ENCODE peak calls at places on chromosomes 2 and 18, in five cellular contexts. One of them, this sample, is unnamed.

GRCh38 chr18:23938046-23938756 is 76.4 kb upstream of the TTC39C start:
- DNase-seq in caudate nucleus: no peak
- DNase-seq in amniotic stem cell: no peak
- DNase-seq in T follicular helper cell: no peak
- DNase-seq in right lobe of liver: no peak
- DNase-seq in this sample: no peak

GRCh38 chr18:69265661-69266060 is 135.0 kb upstream of the DOK6 start:
- DNase-seq in caudate nucleus: no peak
- DNase-seq in amniotic stem cell: no peak
- DNase-seq in T follicular helper cell: no peak
- DNase-seq in right lobe of liver: no peak
- DNase-seq in this sample: no peak

GRCh38 chr2:188272121-188272520 is 19.6 kb upstream of the GULP1 start:
- DNase-seq in caudate nucleus: no peak
- DNase-seq in amniotic stem cell: no peak
- DNase-seq in T follicular helper cell: no peak
- DNase-seq in right lobe of liver: no peak
- DNase-seq in this sample: no peak

GRCh38 chr2:133418671-133419070 is 149.6 kb downstream of the NCKAP5 start:
- DNase-seq in caudate nucleus: no peak
- DNase-seq in amniotic stem cell: no peak
- DNase-seq in T follicular helper cell: no peak
- DNase-seq in right lobe of liver: no peak
- DNase-seq in this sample: no peak

GRCh38 chr18:44051088-44051487 is 629.6 kb upstream of the SETBP1 start:
- DNase-seq in caudate nucleus: no peak
- DNase-seq in amniotic stem cell: no peak
- DNase-seq in T follicular helper cell: no peak
- DNase-seq in right lobe of liver: no peak
- DNase-seq in this sample: no peak

GRCh38 chr2:3238951-3239841 is 138.4 kb downstream of the EIPR1 start:
- DNase-seq in caudate nucleus: no peak
- DNase-seq in amniotic stem cell: no peak
- DNase-seq in T follicular helper cell: no peak
- DNase-seq in right lobe of liver: no peak
- DNase-seq in this sample: no peak

GRCh38 chr2:200509608-200510433 is at the start of gene KCTD18:
- DNase-seq in caudate nucleus: peak; percentile 89
- DNase-seq in amniotic stem cell: peak; percentile 58
- DNase-seq in T follicular helper cell: peak; percentile 85
- DNase-seq in right lobe of liver: peak; percentile 95
- DNase-seq in this sample: peak; percentile 96

GRCh38 chr2:211161236-211161635 is 604.8 kb downstream of the CPS1 start:
- DNase-seq in caudate nucleus: no peak
- DNase-seq in amniotic stem cell: no peak
- DNase-seq in T follicular helper cell: no peak
- DNase-seq in right lobe of liver: no peak
- DNase-seq in this sample: no peak

GRCh38 chr2:162071016-162071415 is 3.0 kb downstream of the DPP4 start:
- DNase-seq in caudate nucleus: no peak
- DNase-seq in amniotic stem cell: no peak
- DNase-seq in T follicular helper cell: no peak
- DNase-seq in right lobe of liver: no peak
- DNase-seq in this sample: no peak

GRCh38 chr2:157825885-157826284 is 50.2 kb downstream of the ACVR1 start:
- DNase-seq in caudate nucleus: no peak
- DNase-seq in amniotic stem cell: no peak
- DNase-seq in T follicular helper cell: no peak
- DNase-seq in right lobe of liver: no peak
- DNase-seq in this sample: no peak

GRCh38 chr2:26685943-26686839 is 6.3 kb upstream of the KCNK3 start:
- DNase-seq in caudate nucleus: no peak
- DNase-seq in amniotic stem cell: no peak
- DNase-seq in T follicular helper cell: no peak
- DNase-seq in right lobe of liver: peak; percentile 36
- DNase-seq in this sample: peak; percentile 59

GRCh38 chr2:235773188-235773928 is 279.5 kb downstream of the AGAP1 start:
- DNase-seq in caudate nucleus: no peak
- DNase-seq in amniotic stem cell: no peak
- DNase-seq in T follicular helper cell: no peak
- DNase-seq in right lobe of liver: no peak
- DNase-seq in this sample: no peak

GRCh38 chr18:34491719-34492118 is 218.4 kb upstream of the DTNA start:
- DNase-seq in caudate nucleus: no peak
- DNase-seq in amniotic stem cell: no peak
- DNase-seq in T follicular helper cell: no peak
- DNase-seq in right lobe of liver: no peak
- DNase-seq in this sample: no peak

GRCh38 chr2:235849489-235849888 is 318.7 kb downstream of the GBX2 start:
- DNase-seq in caudate nucleus: no peak
- DNase-seq in amniotic stem cell: no peak
- DNase-seq in T follicular helper cell: no peak
- DNase-seq in right lobe of liver: no peak
- DNase-seq in this sample: no peak

GRCh38 chr2:26607698-26608097 is 33.5 kb downstream of the CIB4 start:
- DNase-seq in caudate nucleus: no peak
- DNase-seq in amniotic stem cell: no peak
- DNase-seq in T follicular helper cell: no peak
- DNase-seq in right lobe of liver: no peak
- DNase-seq in this sample: no peak

GRCh38 chr18:31931163-31931885 is 11.6 kb downstream of the TRAPPC8 start:
- DNase-seq in caudate nucleus: no peak
- DNase-seq in amniotic stem cell: no peak
- DNase-seq in T follicular helper cell: no peak
- DNase-seq in right lobe of liver: no peak
- DNase-seq in this sample: no peak

GRCh38 chr2:10165816-10166488 is 43.4 kb downstream of the RRM2 start:
- DNase-seq in caudate nucleus: no peak
- DNase-seq in amniotic stem cell: no peak
- DNase-seq in T follicular helper cell: no peak
- DNase-seq in right lobe of liver: no peak
- DNase-seq in this sample: no peak

GRCh38 chr18:50695431-50696176 is 124.2 kb downstream of the MRO start:
- DNase-seq in caudate nucleus: peak; percentile 48
- DNase-seq in amniotic stem cell: no peak
- DNase-seq in T follicular helper cell: no peak
- DNase-seq in right lobe of liver: no peak
- DNase-seq in this sample: no peak

GRCh38 chr2:232485333-232485756 is 2.3 kb downstream of the ECEL1 start:
- DNase-seq in caudate nucleus: no peak
- DNase-seq in amniotic stem cell: no peak
- DNase-seq in T follicular helper cell: no peak
- DNase-seq in right lobe of liver: no peak
- DNase-seq in this sample: no peak

GRCh38 chr2:170530284-170530745 is 184.8 kb upstream of the SP5 start:
- DNase-seq in caudate nucleus: no peak
- DNase-seq in amniotic stem cell: no peak
- DNase-seq in T follicular helper cell: no peak
- DNase-seq in right lobe of liver: peak; percentile 84
- DNase-seq in this sample: peak; percentile 73

GRCh38 chr2:102109016-102109415 is 33.5 kb upstream of the IL1R1 start:
- DNase-seq in caudate nucleus: no peak
- DNase-seq in amniotic stem cell: no peak
- DNase-seq in T follicular helper cell: no peak
- DNase-seq in right lobe of liver: no peak
- DNase-seq in this sample: no peak

GRCh38 chr2:165700511-165700910 is 93.5 kb downstream of the GALNT3 start:
- DNase-seq in caudate nucleus: no peak
- DNase-seq in amniotic stem cell: no peak
- DNase-seq in T follicular helper cell: no peak
- DNase-seq in right lobe of liver: no peak
- DNase-seq in this sample: no peak

GRCh38 chr2:146128216-146128615 is 1608.3 kb upstream of the ZEB2 start:
- DNase-seq in caudate nucleus: no peak
- DNase-seq in amniotic stem cell: no peak
- DNase-seq in T follicular helper cell: no peak
- DNase-seq in right lobe of liver: no peak
- DNase-seq in this sample: no peak

GRCh38 chr2:204325468-204325867 is 219.8 kb upstream of the PARD3B start:
- DNase-seq in caudate nucleus: peak; percentile 74
- DNase-seq in amniotic stem cell: peak; percentile 64
- DNase-seq in T follicular helper cell: peak; percentile 37
- DNase-seq in right lobe of liver: no peak
- DNase-seq in this sample: peak; percentile 71

GRCh38 chr2:162282765-162283425 is 35.6 kb downstream of the IFIH1 start:
- DNase-seq in caudate nucleus: no peak
- DNase-seq in amniotic stem cell: no peak
- DNase-seq in T follicular helper cell: no peak
- DNase-seq in right lobe of liver: no peak
- DNase-seq in this sample: no peak

GRCh38 chr2:30266051-30266621 is 34.8 kb downstream of the LBH start:
- DNase-seq in caudate nucleus: no peak
- DNase-seq in amniotic stem cell: no peak
- DNase-seq in T follicular helper cell: peak; percentile 57
- DNase-seq in right lobe of liver: no peak
- DNase-seq in this sample: no peak

GRCh38 chr18:79798999-79799370 is 1.2 kb downstream of the KCNG2 start:
- DNase-seq in caudate nucleus: no peak
- DNase-seq in amniotic stem cell: no peak
- DNase-seq in T follicular helper cell: no peak
- DNase-seq in right lobe of liver: peak; percentile 16
- DNase-seq in this sample: peak; percentile 35

GRCh38 chr2:112181571-112182290 is 43.5 kb downstream of the FBLN7 start:
- DNase-seq in caudate nucleus: no peak
- DNase-seq in amniotic stem cell: no peak
- DNase-seq in T follicular helper cell: peak; percentile 57
- DNase-seq in right lobe of liver: no peak
- DNase-seq in this sample: no peak

GRCh38 chr2:1628893-1629292 is 115.4 kb downstream of the PXDN start:
- DNase-seq in caudate nucleus: peak; percentile 9
- DNase-seq in amniotic stem cell: no peak
- DNase-seq in T follicular helper cell: no peak
- DNase-seq in right lobe of liver: no peak
- DNase-seq in this sample: no peak

GRCh38 chr18:58624011-58624410 is 4.9 kb downstream of the ALPK2 start:
- DNase-seq in caudate nucleus: no peak
- DNase-seq in amniotic stem cell: no peak
- DNase-seq in T follicular helper cell: no peak
- DNase-seq in right lobe of liver: no peak
- DNase-seq in this sample: no peak

GRCh38 chr2:19949071-19949470 is 40.8 kb downstream of the WDR35 start:
- DNase-seq in caudate nucleus: no peak
- DNase-seq in amniotic stem cell: peak; percentile 9
- DNase-seq in T follicular helper cell: no peak
- DNase-seq in right lobe of liver: no peak
- DNase-seq in this sample: no peak

GRCh38 chr2:126801473-126801872 is 97.2 kb upstream of the TEX51 start:
- DNase-seq in caudate nucleus: no peak
- DNase-seq in amniotic stem cell: no peak
- DNase-seq in T follicular helper cell: no peak
- DNase-seq in right lobe of liver: no peak
- DNase-seq in this sample: no peak

GRCh38 chr2:78817430-78817829 is 208.1 kb upstream of the REG3G start:
- DNase-seq in caudate nucleus: no peak
- DNase-seq in amniotic stem cell: no peak
- DNase-seq in T follicular helper cell: no peak
- DNase-seq in right lobe of liver: no peak
- DNase-seq in this sample: no peak

GRCh38 chr2:224014336-224014735 is 24.8 kb downstream of the SERPINE2 start:
- DNase-seq in caudate nucleus: no peak
- DNase-seq in amniotic stem cell: no peak
- DNase-seq in T follicular helper cell: no peak
- DNase-seq in right lobe of liver: no peak
- DNase-seq in this sample: no peak

This sample was measured in pancreas.